ENCODE peak calls at places on chromosomes 13 and 19, in six cellular contexts. G is GM12878, N is PC-3, I is H1, H is A673, L is fibroblast of lung. E is an unnamed sample.

GRCh38 chr19:3365093-3365446 is 1.3 kb upstream of the NFIC start:
- DNase-seq in I (no peak), N (no peak), G (no peak), H (no peak), L (no peak), E (no peak)

GRCh38 chr13:27044837-27045570 is 126.6 kb downstream of the USP12 start:
- DNase-seq in I (peak), N (no peak), L (no peak), G (peak), H (no peak), E (no peak)

GRCh38 chr19:39810424-39810823 is 23.5 kb downstream of the DYRK1B start:
- DNase-seq in N (no peak), L (no peak), I (no peak), H (no peak), G (no peak), E (no peak)

GRCh38 chr13:35379663-35380062 is 96.8 kb downstream of the MAB21L1 start:
- DNase-seq in I (no peak), L (no peak), G (no peak), N (no peak), H (no peak), E (no peak)

GRCh38 chr13:104008571-104009435 is 942.6 kb upstream of the SLC10A2 start:
- DNase-seq in I (no peak), N (peak), G (no peak), H (no peak), L (peak), E (no peak)

GRCh38 chr19:11496391-11497163 is 9.1 kb downstream of the ZNF653 start:
- DNase-seq in H (peak), N (peak), I (peak), L (peak), G (no peak), E (peak)

GRCh38 chr13:108508263-108508662 is 121.1 kb upstream of the MYO16 start:
- DNase-seq in I (no peak), G (no peak), L (peak), N (peak), H (peak), E (peak)

GRCh38 chr13:45370922-45371406 is 30.0 kb upstream of the TPT1 start:
- DNase-seq in G (no peak), I (peak), H (peak), L (peak), N (peak), E (peak)

GRCh38 chr19:40691421-40692211 is 1.2 kb upstream of the NUMBL start:
- DNase-seq in G (no peak), N (no peak), L (peak), I (peak), H (peak), E (no peak)

GRCh38 chr19:38562096-38562495 is 55.7 kb downstream of the MAP4K1 start:
- DNase-seq in G (no peak), I (no peak), L (no peak), H (no peak), N (no peak), E (no peak)

GRCh38 chr13:41216160-41216559 is 21.8 kb upstream of the KBTBD7 start:
- DNase-seq in H (no peak), L (peak), G (no peak), I (no peak), N (peak), E (no peak)

GRCh38 chr13:23579886-23580706 is 9.9 kb downstream of the TNFRSF19 start:
- DNase-seq in H (no peak), N (peak), L (no peak), G (no peak), I (peak), E (no peak)
- TF ChIP-seq EZH2 in H (peak), N (no peak), L (no peak), G (no peak), I (peak), E (no peak)

DNA sequence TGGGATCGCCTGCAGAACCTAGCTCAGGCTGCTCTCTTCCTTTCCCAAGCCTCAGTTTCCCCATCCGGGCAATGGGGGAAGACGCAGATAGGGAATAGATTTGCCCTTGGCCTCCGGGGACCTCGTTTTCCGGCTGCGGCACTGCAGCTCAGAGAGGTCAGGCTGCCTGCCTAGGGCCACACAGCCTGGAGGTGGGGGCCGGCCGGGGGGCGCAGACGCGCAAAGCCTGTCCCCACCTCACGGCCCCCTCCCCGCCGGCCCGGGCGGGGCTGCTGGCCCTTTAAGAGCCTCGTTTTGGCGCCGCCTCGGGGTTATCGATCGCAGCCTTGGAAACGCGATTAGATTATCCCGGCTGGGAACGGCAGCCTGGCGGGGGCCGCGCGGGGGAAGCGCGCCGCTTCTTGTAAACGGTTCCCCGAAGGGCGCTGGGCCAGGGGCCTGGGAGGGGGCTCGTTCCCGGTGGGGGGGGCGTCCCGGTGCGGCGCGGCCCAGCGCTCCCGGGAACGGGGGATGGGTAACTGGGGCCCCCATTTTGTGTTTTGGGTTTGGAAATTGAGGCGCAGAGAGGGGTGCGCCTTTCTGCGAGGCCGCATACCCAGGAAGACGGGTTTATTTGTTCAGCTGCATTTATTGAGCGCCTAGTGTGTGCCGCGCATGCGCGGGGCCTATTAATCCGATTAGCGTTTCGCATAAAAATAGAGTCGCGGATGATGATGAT is 23.4 kb upstream of the TCF3 start:
- DNase-seq in H (peak), G (no peak), I (no peak), N (no peak), L (no peak), E (no peak)
- TF ChIP-seq EZH2 in H (no peak), G (no peak), I (peak), N (no peak), L (no peak), E (peak)

GRCh38 chr13:50131998-50132936 is 117.0 kb downstream of the KCNRG start:
- DNase-seq in N (no peak), I (no peak), G (no peak), H (no peak), L (no peak), E (no peak)

GRCh38 chr13:50129923-50130685 is 114.9 kb downstream of the KCNRG start:
- DNase-seq in H (peak), I (peak), L (peak), N (peak), G (no peak), E (peak)

GRCh38 chr13:50128406-50129048 is 113.3 kb downstream of the KCNRG start:
- DNase-seq in I (no peak), H (no peak), G (no peak), N (no peak), L (no peak), E (no peak)

GRCh38 chr13:50129065-50129922 is 114.0 kb downstream of the KCNRG start:
- DNase-seq in G (no peak), H (no peak), I (peak), L (no peak), N (no peak), E (no peak)

GRCh38 chr13:50130686-50131051 is 115.4 kb downstream of the KCNRG start:
- DNase-seq in N (peak), L (no peak), G (no peak), H (no peak), I (peak), E (peak)
- TF ChIP-seq EZH2 in N (no peak), L (no peak), G (no peak), H (no peak), I (peak), E (no peak)

DNA sequence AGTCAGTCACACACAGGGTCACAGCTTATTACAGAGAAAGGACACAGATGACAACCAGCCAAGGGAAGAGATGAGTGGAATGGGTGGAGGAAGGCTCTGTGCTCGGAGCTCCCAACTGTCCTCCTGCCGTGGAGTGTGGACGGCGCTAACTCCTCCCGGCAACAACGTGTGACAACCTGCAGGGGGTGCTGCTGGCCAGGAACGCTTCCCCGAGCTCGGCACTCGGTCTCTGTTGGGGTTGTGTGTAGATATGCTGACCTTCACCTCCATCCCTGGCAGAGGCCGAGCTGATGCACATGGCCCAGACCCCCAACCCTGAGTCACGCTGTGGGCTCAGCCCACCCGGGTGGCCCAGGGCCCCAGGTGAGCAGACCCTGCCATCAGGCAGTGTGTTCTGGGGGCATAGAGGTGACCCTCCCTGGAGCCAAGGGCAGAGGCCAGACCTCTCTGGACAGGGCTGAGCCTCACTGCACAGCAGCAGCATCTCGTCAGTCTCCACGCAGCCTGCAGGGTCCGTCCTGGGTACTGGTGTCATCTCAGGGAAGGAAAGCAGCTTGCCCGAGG is 14.1 kb downstream of the ZNF444 start:
- DNase-seq in I (peak), L (no peak), H (no peak), G (no peak), N (no peak), E (no peak)
- TF ChIP-seq EZH2 in I (no peak), L (no peak), H (no peak), G (no peak), N (no peak), E (no peak)

GRCh38 chr19:13056052-13056660 is 46.5 kb downstream of the LYL1 start:
- DNase-seq in I (peak), H (peak), G (no peak), L (peak), N (peak), E (peak)

GRCh38 chr19:13057147-13057572 is 45.5 kb downstream of the LYL1 start:
- DNase-seq in L (no peak), G (no peak), I (no peak), N (peak), H (no peak), E (peak)

GRCh38 chr19:13053761-13054604 is 48.7 kb downstream of the LYL1 start:
- DNase-seq in I (no peak), L (peak), N (peak), H (no peak), G (no peak), E (peak)

GRCh38 chr19:13054605-13055212 is 47.9 kb downstream of the LYL1 start:
- DNase-seq in H (no peak), I (no peak), G (no peak), L (no peak), N (no peak), E (no peak)

GRCh38 chr19:13055213-13056051 is 47.2 kb downstream of the LYL1 start:
- DNase-seq in H (peak), L (peak), G (no peak), N (peak), I (peak), E (peak)
- TF ChIP-seq EZH2 in H (no peak), L (no peak), G (no peak), N (no peak), I (peak), E (no peak)

GRCh38 chr13:99973786-99974185 is 2.2 kb upstream of the ZIC5 start:
- DNase-seq in G (no peak), N (no peak), L (no peak), H (no peak), I (peak), E (no peak)

GRCh38 chr13:99973163-99973785 is 1.7 kb upstream of the ZIC5 start:
- DNase-seq in G (no peak), I (peak), L (no peak), N (no peak), H (no peak), E (no peak)

GRCh38 chr13:99974939-99975561 is 3.5 kb upstream of the ZIC5 start:
- DNase-seq in L (no peak), N (no peak), G (no peak), H (no peak), I (peak), E (no peak)

GRCh38 chr13:99975626-99976025 is 4.1 kb upstream of the ZIC5 start:
- DNase-seq in I (peak), H (no peak), L (no peak), G (no peak), N (no peak), E (no peak)

DNA sequence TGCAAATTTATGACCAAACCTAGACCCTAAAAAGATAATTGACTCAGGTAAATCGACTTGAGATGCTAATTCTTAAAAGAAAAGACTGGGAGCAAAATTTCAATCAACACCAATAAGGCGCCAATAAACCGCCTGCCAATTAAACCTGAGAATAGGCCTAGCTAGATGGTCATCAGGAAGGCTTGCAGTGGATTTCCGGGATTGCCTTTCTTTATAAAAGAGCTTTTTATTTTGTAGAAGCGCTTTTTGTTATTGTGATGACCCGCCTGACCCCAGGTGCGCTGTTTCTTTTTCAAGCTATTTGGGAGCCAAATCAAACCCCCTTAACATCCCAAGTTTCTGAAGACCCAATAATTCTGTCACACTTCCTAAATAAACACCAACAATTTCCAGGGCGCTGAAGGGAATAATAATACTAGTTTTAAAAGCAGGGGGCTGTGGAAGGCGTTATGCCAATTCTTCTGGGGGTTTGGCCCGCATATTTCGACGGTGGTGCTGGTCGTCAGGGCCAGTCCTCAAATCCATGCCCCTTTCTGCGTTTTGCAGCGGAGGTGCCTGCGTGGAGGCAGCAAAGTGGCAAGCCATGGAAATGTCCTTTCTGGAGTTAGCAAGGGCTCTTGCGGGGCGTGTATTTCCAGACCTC is 2.9 kb upstream of the ZIC5 start:
- DNase-seq in N (no peak), I (no peak), L (no peak), G (no peak), H (no peak), E (no peak)
- TF ChIP-seq EZH2 in N (no peak), I (no peak), L (peak), G (no peak), H (no peak), E (peak)

DNA sequence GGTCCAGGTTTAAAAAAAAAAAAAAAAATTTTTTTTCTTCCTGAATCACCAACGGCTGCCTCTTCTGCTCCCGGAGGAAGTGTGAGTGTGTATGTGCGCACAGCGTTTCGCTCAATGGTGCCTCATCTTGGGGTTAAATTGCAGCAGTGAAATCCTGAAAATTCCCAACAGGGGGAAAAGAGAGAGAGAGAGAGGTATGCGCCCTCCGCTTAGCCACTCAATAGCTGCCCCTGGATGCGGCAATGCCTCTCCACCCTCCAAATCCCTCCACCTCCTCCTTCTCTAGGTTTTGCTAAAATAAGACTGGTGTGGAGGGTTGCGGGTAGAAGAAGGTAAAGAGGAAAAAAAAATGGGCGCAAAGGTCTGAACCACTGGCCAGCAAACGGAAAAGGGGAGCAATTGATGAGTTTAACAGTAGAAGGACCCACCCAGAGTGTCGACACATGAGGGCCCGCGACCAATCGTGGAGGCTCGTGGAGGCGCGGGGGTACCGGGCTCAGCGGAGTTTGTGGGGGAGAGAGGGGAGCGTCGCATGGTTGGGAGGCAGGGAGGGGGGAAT is 853 bp upstream of the CACNA1A start:
- DNase-seq in I (peak), G (no peak), N (no peak), L (peak), H (no peak), E (no peak)
- TF ChIP-seq EZH2 in I (no peak), G (no peak), N (peak), L (no peak), H (no peak), E (peak)

DNA sequence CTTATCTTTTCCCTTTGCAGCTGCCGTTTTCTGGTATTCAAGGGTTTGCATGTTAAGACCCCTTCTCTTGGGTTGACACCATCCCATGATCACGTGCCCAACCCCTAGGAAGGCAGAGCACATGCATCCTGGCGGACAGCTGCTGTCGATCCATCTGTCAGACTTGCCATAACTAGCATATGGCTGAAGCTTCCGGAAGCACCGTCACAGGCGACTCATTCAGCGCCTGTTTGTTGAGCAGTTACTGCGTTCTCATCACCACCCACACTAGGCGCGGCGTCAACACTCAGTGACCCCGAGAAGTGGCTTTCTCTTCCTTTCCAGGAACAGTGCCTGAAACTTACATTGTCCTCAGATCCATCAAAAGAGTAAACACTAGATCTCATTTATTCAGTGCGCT is 93.6 kb downstream of the SOX1 start:
- DNase-seq in H (no peak), I (no peak), L (no peak), N (no peak), G (no peak), E (no peak)
- TF ChIP-seq EZH2 in H (no peak), I (no peak), L (no peak), N (no peak), G (no peak), E (no peak)

DNA sequence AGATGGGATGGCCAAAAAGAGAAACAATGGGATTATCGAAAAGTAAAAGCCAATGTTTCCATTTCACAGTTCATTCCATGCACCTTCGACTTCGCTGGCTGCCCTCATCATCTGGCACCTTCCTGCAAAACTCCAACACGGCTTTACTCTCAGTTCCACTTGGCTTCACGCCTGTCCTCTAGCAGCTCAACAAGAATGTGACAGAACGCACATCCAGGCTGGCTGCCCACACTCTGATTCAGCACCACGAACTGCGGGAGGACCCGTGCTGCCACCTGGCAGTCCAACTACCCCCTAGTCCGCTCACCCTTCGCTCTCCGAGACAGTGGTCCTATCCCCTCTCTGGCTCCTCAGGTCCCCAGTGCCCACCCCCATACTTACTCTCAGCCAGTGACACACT is 11.7 kb downstream of the ATP7B start:
- DNase-seq in H (no peak), N (peak), L (peak), I (no peak), G (no peak), E (no peak)
- TF ChIP-seq EZH2 in H (no peak), N (no peak), L (no peak), I (no peak), G (no peak), E (no peak)